ENCODE peak calls at places on chromosomes 16 and 17, in seven cellular contexts. One of them, this sample, is unnamed.

GRCh38 chr16:49492090-49492801 is 118.6 kb downstream of the C16orf78 start:
- DNase-seq in HCT116: no peak
- DNase-seq in left ventricle myocardium inferior: peak; percentile 32
- DNase-seq in fibroblast of lung: no peak
- DNase-seq in ovary: peak; percentile 74
- DNase-seq in psoas muscle: peak; percentile 82
- DNase-seq in uterus: peak; percentile 43
- DNase-seq in this sample: no peak

GRCh38 chr16:11610580-11610979 is 23.9 kb upstream of the LITAF start:
- DNase-seq in ovary: no peak
- DNase-seq in uterus: no peak
- DNase-seq in psoas muscle: no peak
- DNase-seq in HCT116: no peak
- DNase-seq in left ventricle myocardium inferior: no peak
- DNase-seq in fibroblast of lung: no peak
- DNase-seq in this sample: no peak

GRCh38 chr17:67686246-67686645 is 31.5 kb upstream of the NOL11 start:
- DNase-seq in fibroblast of lung: no peak
- DNase-seq in ovary: no peak
- DNase-seq in uterus: no peak
- DNase-seq in psoas muscle: no peak
- DNase-seq in HCT116: no peak
- DNase-seq in left ventricle myocardium inferior: no peak
- DNase-seq in this sample: no peak

GRCh38 chr17:61460796-61461585 is 8.8 kb downstream of the TBX4 start:
- DNase-seq in left ventricle myocardium inferior: no peak
- DNase-seq in ovary: no peak
- DNase-seq in fibroblast of lung: peak; percentile 89
- DNase-seq in uterus: no peak
- DNase-seq in psoas muscle: no peak
- DNase-seq in HCT116: no peak
- DNase-seq in this sample: no peak

GRCh38 chr16:50600582-50601283 is 52.5 kb downstream of the NKD1 start:
- DNase-seq in fibroblast of lung: no peak
- DNase-seq in uterus: no peak
- DNase-seq in left ventricle myocardium inferior: no peak
- DNase-seq in psoas muscle: peak; percentile 35
- DNase-seq in ovary: no peak
- DNase-seq in HCT116: no peak
- DNase-seq in this sample: no peak

GRCh38 chr17:14688134-14688533 is 387.3 kb downstream of the HS3ST3B1 start:
- DNase-seq in uterus: no peak
- DNase-seq in ovary: no peak
- DNase-seq in left ventricle myocardium inferior: no peak
- DNase-seq in HCT116: no peak
- DNase-seq in psoas muscle: no peak
- DNase-seq in fibroblast of lung: no peak
- DNase-seq in this sample: no peak

GRCh38 chr16:66996324-66996982 is 8.1 kb downstream of the CES4A start:
- DNase-seq in uterus: peak; percentile 76
- DNase-seq in HCT116: no peak
- DNase-seq in fibroblast of lung: peak; percentile 92
- DNase-seq in left ventricle myocardium inferior: peak; percentile 29
- DNase-seq in psoas muscle: peak; percentile 86
- DNase-seq in ovary: no peak
- DNase-seq in this sample: peak; percentile 87

GRCh38 chr17:68449021-68449739 is 8.1 kb downstream of the WIPI1 start:
- DNase-seq in HCT116: no peak
- DNase-seq in fibroblast of lung: no peak
- DNase-seq in ovary: no peak
- DNase-seq in psoas muscle: no peak
- DNase-seq in uterus: no peak
- DNase-seq in left ventricle myocardium inferior: no peak
- DNase-seq in this sample: no peak

GRCh38 chr17:6823011-6823442 is 8.5 kb downstream of the TEKT1 start:
- DNase-seq in uterus: no peak
- DNase-seq in psoas muscle: no peak
- DNase-seq in HCT116: no peak
- DNase-seq in fibroblast of lung: peak; percentile 12
- DNase-seq in left ventricle myocardium inferior: no peak
- DNase-seq in ovary: no peak
- DNase-seq in this sample: no peak

GRCh38 chr17:38579934-38580333 is 25.8 kb downstream of the SRCIN1 start:
- DNase-seq in fibroblast of lung: no peak
- DNase-seq in psoas muscle: no peak
- DNase-seq in left ventricle myocardium inferior: no peak
- DNase-seq in uterus: peak; percentile 24
- DNase-seq in HCT116: no peak
- DNase-seq in ovary: no peak
- DNase-seq in this sample: no peak

GRCh38 chr16:80027007-80027965 is 426.7 kb upstream of the MAF start:
- DNase-seq in ovary: no peak
- DNase-seq in fibroblast of lung: peak; percentile 39
- DNase-seq in HCT116: no peak
- DNase-seq in psoas muscle: peak; percentile 69
- DNase-seq in uterus: peak; percentile 50
- DNase-seq in left ventricle myocardium inferior: peak; percentile 40
- DNase-seq in this sample: peak; percentile 75

GRCh38 chr17:63442549-63443035 is 3.5 kb downstream of the CYB561 start:
- DNase-seq in fibroblast of lung: no peak
- DNase-seq in uterus: no peak
- DNase-seq in left ventricle myocardium inferior: no peak
- DNase-seq in psoas muscle: no peak
- DNase-seq in ovary: no peak
- DNase-seq in HCT116: no peak
- DNase-seq in this sample: no peak

GRCh38 chr17:28372945-28373274 is 1.4 kb downstream of the SARM1 start:
- DNase-seq in uterus: no peak
- DNase-seq in fibroblast of lung: no peak
- DNase-seq in ovary: no peak
- DNase-seq in psoas muscle: no peak
- DNase-seq in left ventricle myocardium inferior: no peak
- DNase-seq in HCT116: no peak
- DNase-seq in this sample: no peak

GRCh38 chr17:75927286-75927922 is 13.4 kb downstream of the FBF1 start:
- DNase-seq in ovary: no peak
- DNase-seq in left ventricle myocardium inferior: no peak
- DNase-seq in HCT116: peak; percentile 46
- DNase-seq in uterus: no peak
- DNase-seq in psoas muscle: no peak
- DNase-seq in fibroblast of lung: peak; percentile 15
- DNase-seq in this sample: no peak

GRCh38 chr17:46082293-46082692 is 83.2 kb downstream of the STH start:
- DNase-seq in psoas muscle: no peak
- DNase-seq in fibroblast of lung: no peak
- DNase-seq in HCT116: no peak
- DNase-seq in left ventricle myocardium inferior: no peak
- DNase-seq in uterus: no peak
- DNase-seq in ovary: no peak
- DNase-seq in this sample: no peak

GRCh38 chr16:2905988-2906387 is 5.7 kb upstream of the FLYWCH1 start:
- DNase-seq in fibroblast of lung: no peak
- DNase-seq in psoas muscle: no peak
- DNase-seq in ovary: no peak
- DNase-seq in uterus: no peak
- DNase-seq in left ventricle myocardium inferior: no peak
- DNase-seq in HCT116: no peak
- DNase-seq in this sample: no peak

GRCh38 chr17:3535253-3535995 is 22.2 kb downstream of the TRPV3 start:
- DNase-seq in HCT116: peak; percentile 76
- DNase-seq in left ventricle myocardium inferior: peak; percentile 71
- DNase-seq in fibroblast of lung: peak; percentile 81
- DNase-seq in ovary: peak; percentile 81
- DNase-seq in psoas muscle: peak; percentile 87
- DNase-seq in uterus: no peak
- DNase-seq in this sample: no peak

GRCh38 chr17:10875984-10876555 is 38.2 kb upstream of the PIRT start:
- DNase-seq in ovary: peak; percentile 20
- DNase-seq in left ventricle myocardium inferior: no peak
- DNase-seq in HCT116: peak; percentile 36
- DNase-seq in fibroblast of lung: peak; percentile 17
- DNase-seq in uterus: peak; percentile 23
- DNase-seq in psoas muscle: peak; percentile 55
- DNase-seq in this sample: no peak

GRCh38 chr16:27611340-27611739 is 61.4 kb downstream of the KATNIP start:
- DNase-seq in uterus: no peak
- DNase-seq in ovary: no peak
- DNase-seq in psoas muscle: no peak
- DNase-seq in left ventricle myocardium inferior: no peak
- DNase-seq in HCT116: no peak
- DNase-seq in fibroblast of lung: no peak
- DNase-seq in this sample: no peak

GRCh38 chr17:48429638-48430586 is at the start of gene SKAP1:
- DNase-seq in ovary: no peak
- DNase-seq in HCT116: no peak
- DNase-seq in left ventricle myocardium inferior: no peak
- DNase-seq in fibroblast of lung: no peak
- DNase-seq in uterus: no peak
- DNase-seq in psoas muscle: no peak
- DNase-seq in this sample: no peak

GRCh38 chr16:66878067-66878466 is 2.2 kb upstream of the PDP2 start:
- DNase-seq in HCT116: no peak
- DNase-seq in ovary: no peak
- DNase-seq in fibroblast of lung: no peak
- DNase-seq in left ventricle myocardium inferior: no peak
- DNase-seq in uterus: no peak
- DNase-seq in psoas muscle: no peak
- DNase-seq in this sample: no peak

GRCh38 chr17:58329035-58329807 is 626 bp upstream of the TSPOAP1 start:
- DNase-seq in left ventricle myocardium inferior: peak; percentile 30
- DNase-seq in psoas muscle: no peak
- DNase-seq in ovary: no peak
- DNase-seq in fibroblast of lung: no peak
- DNase-seq in uterus: no peak
- DNase-seq in HCT116: no peak
- DNase-seq in this sample: no peak

GRCh38 chr17:42072323-42073187 is 22.2 kb upstream of the C17orf113 start:
- DNase-seq in psoas muscle: peak; percentile 63
- DNase-seq in fibroblast of lung: no peak
- DNase-seq in uterus: no peak
- DNase-seq in left ventricle myocardium inferior: no peak
- DNase-seq in ovary: no peak
- DNase-seq in HCT116: no peak
- DNase-seq in this sample: no peak
- H3K4me3 ChIP-seq in psoas muscle: peak overlapping the region; percentile 64
- H3K4me3 ChIP-seq in fibroblast of lung: no peak overlapping the region
- H3K4me3 ChIP-seq in uterus: no peak overlapping the region
- H3K4me3 ChIP-seq in left ventricle myocardium inferior: peak overlapping the region; percentile 58
- H3K4me3 ChIP-seq in ovary: peak overlapping the region; percentile 3
- H3K4me3 ChIP-seq in HCT116: no peak overlapping the region
- H3K4me3 ChIP-seq in this sample: peak overlapping the region; percentile 66

DNA sequence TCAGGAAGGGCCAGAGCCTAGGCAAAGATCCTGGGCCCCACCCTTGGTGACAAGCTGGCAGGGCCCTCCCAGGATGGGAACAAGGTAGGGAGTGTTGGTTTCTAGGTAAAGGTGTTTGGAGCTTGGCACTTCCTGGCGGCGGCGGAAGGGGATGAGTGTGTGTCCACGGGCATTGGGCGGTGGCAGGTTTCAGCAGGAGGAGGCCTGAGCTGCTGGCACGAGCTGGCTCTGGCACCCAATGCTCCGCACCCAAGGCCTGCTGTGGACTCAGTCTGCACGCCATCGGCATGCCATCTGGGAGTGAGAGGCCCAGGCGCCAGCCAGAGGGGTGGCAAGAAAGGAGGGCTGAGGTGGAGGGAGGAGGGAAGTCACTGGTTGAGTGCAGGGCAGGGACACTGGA is 46.9 kb upstream of the TAC4 start:
- DNase-seq in ovary: no peak
- DNase-seq in psoas muscle: no peak
- DNase-seq in uterus: no peak
- DNase-seq in HCT116: no peak
- DNase-seq in fibroblast of lung: no peak
- DNase-seq in left ventricle myocardium inferior: no peak
- DNase-seq in this sample: no peak
- H3K27ac ChIP-seq in ovary: no peak overlapping the region
- H3K27ac ChIP-seq in psoas muscle: no peak overlapping the region
- H3K27ac ChIP-seq in uterus: no peak overlapping the region
- H3K27ac ChIP-seq in HCT116: no peak overlapping the region
- H3K27ac ChIP-seq in fibroblast of lung: no peak overlapping the region
- H3K27ac ChIP-seq in left ventricle myocardium inferior: no peak overlapping the region
- H3K27ac ChIP-seq in this sample: no peak overlapping the region

DNA sequence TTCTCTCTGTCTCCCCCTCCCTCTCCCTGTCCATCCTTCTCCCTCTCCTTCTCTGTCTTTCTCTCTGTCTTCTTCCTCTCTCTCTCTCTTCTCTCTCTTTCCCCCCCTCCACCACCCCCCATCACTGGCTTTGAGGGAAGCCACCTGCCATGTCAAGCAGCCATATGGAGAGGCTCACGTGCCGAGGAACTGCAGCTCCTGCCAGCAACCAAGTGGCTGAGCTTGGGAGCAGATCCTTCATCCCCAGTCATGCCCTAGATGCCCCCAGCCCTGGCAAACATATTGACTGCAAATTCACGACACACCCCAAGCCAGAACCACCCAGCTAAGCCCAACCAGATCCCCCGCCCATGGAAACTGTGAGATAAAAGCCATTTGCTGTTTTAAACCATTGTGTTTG is 40.9 kb upstream of the RBFOX3 start:
- DNase-seq in HCT116: no peak
- DNase-seq in psoas muscle: no peak
- DNase-seq in ovary: peak; percentile 59
- DNase-seq in uterus: peak; percentile 76
- DNase-seq in fibroblast of lung: no peak
- DNase-seq in left ventricle myocardium inferior: no peak
- DNase-seq in this sample: peak; percentile 45
- TF ChIP-seq CTCF in HCT116: no peak
- TF ChIP-seq CTCF in psoas muscle: no peak
- TF ChIP-seq CTCF in ovary: no peak
- TF ChIP-seq CTCF in uterus: no peak
- TF ChIP-seq CTCF in fibroblast of lung: no peak
- TF ChIP-seq CTCF in left ventricle myocardium inferior: no peak
- TF ChIP-seq CTCF in this sample: no peak

DNA sequence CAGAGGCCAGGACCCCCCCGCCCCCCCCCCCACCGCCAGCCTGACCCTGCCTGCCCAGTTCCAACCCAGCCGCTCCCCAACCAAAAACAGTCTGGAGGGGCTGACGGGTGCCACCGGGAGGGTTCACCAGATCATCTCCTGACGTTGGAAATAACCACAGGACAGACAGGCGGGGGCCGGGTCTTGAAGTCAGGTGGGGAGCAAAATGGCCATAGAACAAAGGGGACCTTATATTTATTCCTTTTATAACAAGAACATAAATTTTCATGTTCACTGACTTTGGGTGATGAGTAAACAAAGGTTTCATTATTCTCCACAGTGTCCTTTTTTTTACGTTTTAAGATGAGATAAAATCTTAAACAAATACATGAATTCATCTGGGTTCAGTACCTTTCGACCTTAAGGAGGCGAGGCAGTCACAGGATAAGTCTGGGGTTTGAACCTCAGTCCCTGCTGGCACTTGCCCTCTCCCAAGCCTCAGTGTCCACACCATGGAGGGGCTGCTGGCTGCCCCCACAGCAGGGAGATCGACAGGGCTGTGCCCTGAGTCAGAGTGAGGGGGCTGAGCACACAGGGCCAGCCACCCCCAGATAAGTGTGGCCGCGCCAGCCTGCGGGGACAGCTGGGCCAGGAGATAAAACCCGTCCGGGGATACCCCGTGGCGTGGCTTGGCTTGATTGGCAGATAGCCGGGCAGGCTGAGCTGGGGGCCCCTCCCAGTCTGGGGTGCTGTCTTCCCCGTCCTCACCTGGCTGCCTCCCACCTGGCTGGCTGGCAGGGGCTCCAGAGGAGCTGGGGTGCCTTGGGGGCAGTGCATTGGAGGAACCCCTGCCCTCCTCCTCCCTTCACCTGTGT is 15.0 kb downstream of the SLC7A5 start:
- DNase-seq in ovary: peak; percentile 44
- DNase-seq in psoas muscle: no peak
- DNase-seq in uterus: no peak
- DNase-seq in left ventricle myocardium inferior: no peak
- DNase-seq in HCT116: no peak
- DNase-seq in fibroblast of lung: no peak
- DNase-seq in this sample: no peak
- H3K4me3 ChIP-seq in ovary: peak overlapping the region; percentile 13
- H3K4me3 ChIP-seq in psoas muscle: peak overlapping the region; percentile 69
- H3K4me3 ChIP-seq in uterus: peak overlapping the region; percentile 16
- H3K4me3 ChIP-seq in left ventricle myocardium inferior: peak overlapping the region; percentile 51
- H3K4me3 ChIP-seq in HCT116: peak overlapping the region; percentile 9
- H3K4me3 ChIP-seq in fibroblast of lung: no peak overlapping the region
- H3K4me3 ChIP-seq in this sample: peak overlapping the region; percentile 68

This sample was measured in coronary artery.